ENCODE peak calls at places on chromosome 13, in eight cellular contexts. B, V, O, I, A, T, H and K are unnamed samples.

GRCh38 chr13:23741879-23742510 is 147.2 kb downstream of the MIPEP start:
- DNase-seq in O (peak; percentile 64), A (no peak), T (peak; percentile 32), B (no peak), I (no peak), H (no peak), V (no peak), K (peak; percentile 54)

GRCh38 chr13:95100525-95101121 is 200.6 kb downstream of the ABCC4 start:
- DNase-seq in A (peak; percentile 77), O (no peak), V (no peak), T (no peak), H (peak; percentile 81), B (peak; percentile 28), I (no peak), K (peak; percentile 5)

GRCh38 chr13:31179241-31179640 is 17.5 kb upstream of the HSPH1 start:
- DNase-seq in H (no peak), O (no peak), T (no peak), I (no peak), V (no peak), B (no peak), A (no peak), K (no peak)

GRCh38 chr13:30352121-30352520 is 44.8 kb upstream of the KATNAL1 start:
- DNase-seq in I (no peak), A (no peak), O (no peak), V (no peak), T (no peak), B (no peak), H (no peak), K (no peak)

GRCh38 chr13:37531054-37531453 is 67.5 kb downstream of the POSTN start:
- DNase-seq in B (peak; percentile 53), A (peak; percentile 15), O (no peak), I (no peak), V (peak; percentile 19), T (no peak), H (no peak), K (no peak)

GRCh38 chr13:41942462-41943094 is 18.3 kb downstream of the VWA8 start:
- DNase-seq in H (no peak), A (peak; percentile 74), O (peak; percentile 42), I (no peak), T (peak; percentile 22), B (peak; percentile 74), V (no peak), K (no peak)

GRCh38 chr13:37526710-37527446 is 71.7 kb downstream of the POSTN start:
- DNase-seq in B (peak; percentile 99), A (no peak), V (peak; percentile 82), H (no peak), O (no peak), T (no peak), I (no peak), K (no peak)

GRCh38 chr13:79662882-79663281 is 181.9 kb downstream of the NDFIP2 start:
- DNase-seq in V (no peak), H (no peak), A (no peak), O (no peak), B (no peak), T (no peak), I (no peak), K (no peak)

GRCh38 chr13:106534844-106535551 is 464 bp downstream of the EFNB2 start:
- DNase-seq in T (peak; percentile 53), I (no peak), B (peak; percentile 20), V (no peak), A (peak; percentile 16), O (peak; percentile 38), H (no peak), K (no peak)

GRCh38 chr13:27854606-27855005 is 62.3 kb downstream of the GSX1 start:
- DNase-seq in O (no peak), I (no peak), B (no peak), T (no peak), V (no peak), A (no peak), H (no peak), K (no peak)

GRCh38 chr13:44660050-44660449 is 83.9 kb upstream of the TSC22D1 start:
- DNase-seq in I (no peak), T (no peak), O (no peak), H (no peak), V (no peak), A (no peak), B (peak; percentile 47), K (no peak)

GRCh38 chr13:45683701-45684100 is 18.4 kb upstream of the CBY2 start:
- DNase-seq in V (no peak), H (no peak), A (no peak), I (no peak), B (no peak), T (peak; percentile 50), O (peak; percentile 17), K (no peak)

GRCh38 chr13:41960195-41960699 is 662 bp downstream of the VWA8 start:
- DNase-seq in B (peak; percentile 39), T (peak; percentile 9), I (no peak), V (no peak), H (no peak), A (peak; percentile 29), O (no peak), K (no peak)

GRCh38 chr13:110572778-110573118 is 11.2 kb upstream of the RAB20 start:
- DNase-seq in V (no peak), O (no peak), A (no peak), I (no peak), T (no peak), B (no peak), H (no peak), K (no peak)

GRCh38 chr13:110576736-110577476 is 15.4 kb upstream of the RAB20 start:
- DNase-seq in I (no peak), B (no peak), A (no peak), V (no peak), O (no peak), H (no peak), T (no peak), K (no peak)

GRCh38 chr13:110576070-110576394 is 14.5 kb upstream of the RAB20 start:
- DNase-seq in A (no peak), O (no peak), I (no peak), B (no peak), T (no peak), H (no peak), V (no peak), K (no peak)

GRCh38 chr13:110574161-110574560 is 12.6 kb upstream of the RAB20 start:
- DNase-seq in O (no peak), H (no peak), I (no peak), A (no peak), T (no peak), B (no peak), V (no peak), K (no peak)

DNA sequence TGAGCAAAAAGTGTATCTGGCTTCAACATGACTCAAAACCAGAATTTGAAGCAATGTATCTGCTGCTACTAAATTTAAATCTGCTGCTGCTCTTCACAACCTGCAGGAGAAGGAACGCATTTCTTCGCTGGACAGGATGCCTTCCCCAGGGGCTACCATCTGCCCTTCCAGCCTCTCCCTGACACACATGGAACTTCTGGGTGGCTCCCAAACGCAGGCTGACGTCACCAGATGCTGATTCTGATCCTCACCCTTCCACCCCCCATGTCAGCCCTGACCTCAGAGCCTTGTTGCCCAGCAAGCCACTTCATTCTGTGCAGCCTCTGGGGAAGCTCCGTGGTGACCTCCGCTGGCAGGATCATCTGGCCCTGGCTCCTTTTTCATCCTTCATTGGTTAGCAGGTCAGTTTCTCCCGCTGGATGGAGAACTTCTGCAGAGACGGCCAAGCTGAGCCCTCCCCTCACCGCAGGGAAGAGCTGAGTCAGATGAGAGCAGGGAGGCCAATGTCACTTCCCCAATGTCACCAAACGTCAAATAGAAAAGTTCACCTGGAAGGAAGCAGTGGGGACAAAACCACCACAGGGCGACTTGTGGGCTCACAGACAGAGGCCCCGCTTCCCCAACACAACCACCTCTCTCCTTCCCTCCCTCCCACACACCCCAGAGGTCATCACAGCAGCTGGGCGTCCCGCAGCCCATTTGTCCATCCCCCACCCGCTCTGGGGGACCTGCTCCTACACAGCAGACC is 14.0 kb upstream of the RAB20 start:
- DNase-seq in O (no peak), I (no peak), V (no peak), B (peak; percentile 36), A (peak; percentile 48), T (peak; percentile 34), H (no peak), K (no peak)
- TF ChIP-seq CTCF in O (no peak), I (no peak), V (no peak), B (no peak), A (no peak), T (no peak), H (no peak), K (no peak)

GRCh38 chr13:71977028-71977427 is 110.0 kb upstream of the DACH1 start:
- DNase-seq in B (no peak), I (no peak), V (no peak), T (no peak), A (no peak), H (no peak), O (no peak), K (no peak)

DNA sequence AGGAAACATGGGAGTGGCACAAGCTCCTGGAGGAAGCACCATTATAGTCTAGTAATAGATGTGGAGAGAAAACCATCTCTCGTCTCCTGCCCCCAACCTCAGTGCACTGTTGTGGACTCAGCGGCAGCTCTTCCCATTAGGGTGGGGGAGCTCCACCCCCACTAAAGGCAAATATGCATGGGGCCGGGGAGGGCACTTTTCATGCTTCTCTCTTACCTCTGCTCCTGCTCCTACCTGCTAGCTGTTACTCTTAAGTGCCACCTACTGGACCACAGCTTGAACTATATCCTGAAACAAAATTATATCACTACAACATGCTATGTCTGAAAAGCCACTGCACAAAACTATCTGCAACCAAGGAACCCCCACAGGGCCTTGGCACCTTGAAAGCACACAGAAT is 112.6 kb upstream of the DACH1 start:
- DNase-seq in B (no peak), I (no peak), A (no peak), T (peak; percentile 3), V (no peak), H (no peak), O (peak; percentile 22), K (no peak)
- TF ChIP-seq CTCF in B (no peak), I (no peak), A (no peak), T (peak; percentile 40), V (peak; percentile 21), H (peak; percentile 5), O (peak; percentile 28), K (peak; percentile 55)

GRCh38 chr13:54950546-54950945 is 1921.9 kb downstream of the OLFM4 start:
- DNase-seq in V (no peak), A (no peak), I (no peak), B (no peak), O (no peak), H (no peak), T (no peak), K (no peak)
- TF ChIP-seq CTCF in V (no peak), A (no peak), I (no peak), B (no peak), O (no peak), H (no peak), T (no peak), K (peak; percentile 28)

DNA sequence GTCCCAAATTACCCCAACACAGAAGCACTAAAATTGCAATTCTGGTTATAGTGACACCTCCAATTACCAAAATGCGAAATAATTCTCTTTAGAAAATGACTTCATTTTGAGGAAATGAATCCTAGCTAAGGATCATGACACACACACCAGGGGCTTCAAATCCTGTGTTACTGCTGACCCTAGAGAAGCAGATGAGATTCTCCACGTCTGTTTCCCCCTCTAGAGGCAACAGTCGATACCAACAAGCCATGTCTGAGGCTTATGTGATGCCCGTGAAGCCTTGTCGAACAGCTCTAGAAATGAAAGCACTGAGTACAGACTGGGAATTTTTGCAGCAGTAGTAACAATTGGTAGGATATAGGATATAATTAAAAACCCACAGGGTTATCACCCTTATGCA is 153.6 kb upstream of the TMTC4 start:
- DNase-seq in H (no peak), A (no peak), B (no peak), O (no peak), T (no peak), I (no peak), V (no peak), K (no peak)
- TF ChIP-seq CTCF in H (peak; percentile 22), A (peak; percentile 5), B (peak; percentile 8), O (no peak), T (peak; percentile 23), I (no peak), V (no peak), K (peak; percentile 49)